ENCODE peak calls at places on chromosomes 4 and X, in six cellular contexts. X is MM.1S, K is putamen, T is WERI-Rb-1, D is neural crest cell, W is NCI-H2081. O is an unnamed sample.

GRCh38 chrX:49041683-49042529 is 1.3 kb downstream of the TFE3 start:
- DNase-seq in X (no peak), K (no peak), T (peak; percentile 52), D (no peak), W (no peak), O (no peak)

GRCh38 chr4:78775278-78776030 is 696 bp upstream of the BMP2K start:
- DNase-seq in X (peak; percentile 85), K (peak; percentile 88), T (peak; percentile 86), D (peak; percentile 72), W (peak; percentile 77), O (peak; percentile 89)

GRCh38 chr4:122980860-122981259 is 58.5 kb upstream of the NUDT6 start:
- DNase-seq in X (no peak), K (no peak), T (no peak), D (no peak), W (no peak), O (no peak)

GRCh38 chr4:119087121-119087520 is 48.5 kb upstream of the MYOZ2 start:
- DNase-seq in X (no peak), K (no peak), T (no peak), D (no peak), W (no peak), O (no peak)

GRCh38 chr4:108044951-108045686 is 55.4 kb downstream of the HADH start:
- DNase-seq in X (no peak), K (no peak), T (no peak), D (no peak), W (no peak), O (no peak)

GRCh38 chrX:6024204-6024603 is 204.5 kb downstream of the NLGN4X start:
- DNase-seq in X (no peak), K (no peak), T (no peak), D (no peak), W (no peak), O (peak; percentile 77)

GRCh38 chrX:133971586-133971985 is 13.8 kb downstream of the GPC3 start:
- DNase-seq in X (no peak), K (no peak), T (no peak), D (no peak), W (no peak), O (no peak)

GRCh38 chr4:120749445-120750151 is 172.9 kb downstream of the PRDM5 start:
- DNase-seq in X (peak; percentile 99), K (no peak), T (peak; percentile 42), D (no peak), W (peak; percentile 88), O (no peak)

GRCh38 chrX:97743014-97743413 is 859.3 kb downstream of the RPA4 start:
- DNase-seq in X (no peak), K (no peak), T (peak; percentile 46), D (no peak), W (no peak), O (no peak)

GRCh38 chr4:84451546-84451945 is 47.5 kb downstream of the NKX6-1 start:
- DNase-seq in X (no peak), K (no peak), T (no peak), D (no peak), W (peak; percentile 19), O (no peak)

GRCh38 chr4:72631296-72631695 is 62.3 kb upstream of the ADAMTS3 start:
- DNase-seq in X (no peak), K (no peak), T (no peak), D (no peak), W (no peak), O (peak; percentile 46)

GRCh38 chrX:55908685-55909212 is 191.2 kb downstream of the RRAGB start:
- DNase-seq in X (peak; percentile 30), K (peak; percentile 11), T (no peak), D (peak; percentile 1), W (no peak), O (peak; percentile 55)

GRCh38 chr4:30720656-30721352 is 635 bp downstream of the PCDH7 start:
- DNase-seq in X (no peak), K (no peak), T (peak; percentile 38), D (no peak), W (peak; percentile 47), O (peak; percentile 80)

GRCh38 chr4:76198411-76199237 is 15.0 kb downstream of the SCARB2 start:
- DNase-seq in X (peak; percentile 86), K (peak; percentile 75), T (peak; percentile 63), D (peak; percentile 41), W (peak; percentile 83), O (peak; percentile 61)

GRCh38 chr4:73603307-73603710 is 16.9 kb downstream of the RASSF6 start:
- DNase-seq in X (no peak), K (no peak), T (no peak), D (no peak), W (no peak), O (no peak)

GRCh38 chr4:102343964-102344519 is 1.2 kb downstream of the SLC39A8 start:
- DNase-seq in X (peak; percentile 52), K (no peak), T (no peak), D (no peak), W (no peak), O (no peak)

GRCh38 chrX:120560405-120560841 is 339 bp downstream of the CUL4B start:
- DNase-seq in X (peak; percentile 52), K (no peak), T (peak; percentile 23), D (peak; percentile 1), W (no peak), O (peak; percentile 66)

GRCh38 chr4:55865228-55865806 is 11.9 kb downstream of the EXOC1 start:
- DNase-seq in X (no peak), K (no peak), T (no peak), D (no peak), W (no peak), O (no peak)

GRCh38 chr4:102345795-102346100 is 466 bp upstream of the SLC39A8 start:
- DNase-seq in X (peak; percentile 47), K (no peak), T (no peak), D (no peak), W (no peak), O (no peak)

GRCh38 chrX:38919202-38919601 is 117.9 kb downstream of the MID1IP1 start:
- DNase-seq in X (no peak), K (no peak), T (no peak), D (no peak), W (no peak), O (no peak)

GRCh38 chr4:41432889-41433288 is 105.1 kb upstream of the LIMCH1 start:
- DNase-seq in X (no peak), K (peak; percentile 48), T (no peak), D (no peak), W (no peak), O (no peak)

GRCh38 chr4:1596393-1596792 is 87.7 kb downstream of the FAM53A start:
- DNase-seq in X (no peak), K (no peak), T (no peak), D (no peak), W (no peak), O (no peak)

GRCh38 chrX:77441479-77441878 is 5.7 kb upstream of the FGF16 start:
- DNase-seq in X (no peak), K (no peak), T (no peak), D (no peak), W (no peak), O (no peak)

GRCh38 chr4:106238819-106239420 is 77.1 kb downstream of the TBCK start:
- DNase-seq in X (peak; percentile 41), K (no peak), T (peak; percentile 31), D (peak; percentile 4), W (peak; percentile 29), O (peak; percentile 76)

GRCh38 chr4:121799208-121799823 is 1.8 kb upstream of the EXOSC9 start:
- DNase-seq in X (peak; percentile 14), K (no peak), T (no peak), D (no peak), W (no peak), O (no peak)

GRCh38 chr4:18398661-18399060 is 377.1 kb upstream of the LCORL start:
- DNase-seq in X (no peak), K (no peak), T (no peak), D (no peak), W (peak; percentile 59), O (peak; percentile 95)

GRCh38 chrX:44400588-44400987 is 57.1 kb upstream of the EFHC2 start:
- DNase-seq in X (no peak), K (no peak), T (no peak), D (no peak), W (no peak), O (peak; percentile 67)

GRCh38 chr4:7973545-7973981 is 33.9 kb upstream of the AFAP1 start:
- DNase-seq in X (no peak), K (no peak), T (no peak), D (no peak), W (no peak), O (peak; percentile 91)

GRCh38 chr4:22454955-22455354 is 60.9 kb downstream of the ADGRA3 start:
- DNase-seq in X (no peak), K (no peak), T (no peak), D (no peak), W (no peak), O (no peak)

GRCh38 chr4:22129454-22130075 is 181.0 kb upstream of the KCNIP4 start:
- DNase-seq in X (peak; percentile 38), K (no peak), T (peak; percentile 61), D (peak; percentile 45), W (peak; percentile 29), O (peak; percentile 76)

GRCh38 chr4:182653596-182653995 is 263.6 kb downstream of the DCTD start:
- DNase-seq in X (no peak), K (no peak), T (no peak), D (no peak), W (peak; percentile 28), O (no peak)

GRCh38 chrX:107755721-107756120 is 19.9 kb downstream of the TSC22D3 start:
- DNase-seq in X (no peak), K (no peak), T (no peak), D (no peak), W (no peak), O (no peak)

GRCh38 chr4:1720163-1720983 is 750 bp downstream of the TMEM129 start:
- DNase-seq in X (peak; percentile 64), K (no peak), T (no peak), D (peak; percentile 49), W (peak; percentile 32), O (no peak)

GRCh38 chrX:134601240-134601639 is 57.0 kb downstream of the PLAC1 start:
- DNase-seq in X (no peak), K (no peak), T (no peak), D (no peak), W (no peak), O (no peak)

GRCh38 chrX:7120578-7121219 is 26.8 kb upstream of the STS start:
- DNase-seq in X (no peak), K (no peak), T (no peak), D (no peak), W (peak; percentile 74), O (no peak)

GRCh38 chr4:83546796-83547195 is 10.9 kb downstream of the GPAT3 start:
- DNase-seq in X (no peak), K (no peak), T (no peak), D (no peak), W (no peak), O (no peak)

GRCh38 chr4:77127837-77128621 is 29.0 kb upstream of the CCNG2 start:
- DNase-seq in X (no peak), K (no peak), T (no peak), D (no peak), W (no peak), O (no peak)